ENCODE peak calls at places on chromosomes 11 and 22, in five cellular contexts. R is BE2C, A is right lobe of liver, H is tibial nerve, N is A549. Q is an unnamed sample.

GRCh38 chr22:47193606-47194316 is 431.3 kb downstream of the TBC1D22A start:
- DNase-seq in H (peak; percentile 6), N (no peak), A (no peak), R (no peak), Q (no peak)

GRCh38 chr11:124751391-124751740 is 689 bp downstream of the VSIG2 start:
- DNase-seq in H (no peak), A (no peak), R (no peak), N (no peak), Q (no peak)

GRCh38 chr11:27358306-27358705 is 4.7 kb downstream of the CCDC34 start:
- DNase-seq in N (no peak), R (no peak), H (no peak), A (no peak), Q (no peak)

GRCh38 chr11:106208795-106209194 is 131.3 kb downstream of the AASDHPPT start:
- DNase-seq in A (no peak), N (no peak), R (peak; percentile 14), H (no peak), Q (no peak)

GRCh38 chr22:45008853-45009751 is 703 bp downstream of the PHF21B start:
- DNase-seq in R (peak; percentile 39), H (no peak), A (no peak), N (peak; percentile 14), Q (peak; percentile 53)

GRCh38 chr11:7512525-7513209 is 1.1 kb upstream of the PPFIBP2 start:
- DNase-seq in H (peak; percentile 61), R (peak; percentile 15), A (peak; percentile 72), N (no peak), Q (peak; percentile 38)

GRCh38 chr11:35030716-35031213 is 108.2 kb upstream of the CD44 start:
- DNase-seq in R (no peak), H (no peak), N (peak; percentile 77), A (no peak), Q (no peak)

GRCh38 chr22:37517826-37518450 is 1.3 kb downstream of the CARD10 start:
- DNase-seq in A (no peak), R (no peak), H (no peak), N (no peak), Q (no peak)

GRCh38 chr11:68211546-68211945 is 1.6 kb downstream of the KMT5B start:
- DNase-seq in A (peak; percentile 45), R (no peak), H (no peak), N (no peak), Q (no peak)

GRCh38 chr22:46025973-46026906 is 49.3 kb upstream of the WNT7B start:
- DNase-seq in N (no peak), R (no peak), H (peak; percentile 7), A (peak; percentile 35), Q (no peak)

GRCh38 chr11:3920148-3920852 is 64.8 kb downstream of the STIM1 start:
- DNase-seq in A (no peak), N (no peak), R (no peak), H (peak; percentile 47), Q (no peak)

GRCh38 chr11:23865341-23865975 is 631.4 kb upstream of the LUZP2 start:
- DNase-seq in A (no peak), N (no peak), R (no peak), H (no peak), Q (no peak)

GRCh38 chr22:49324527-49325491 is 502.9 kb downstream of the BRD1 start:
- DNase-seq in R (no peak), N (no peak), A (peak; percentile 19), H (no peak), Q (no peak)

GRCh38 chr11:10303558-10304363 is 1.1 kb upstream of the ADM start:
- DNase-seq in A (peak; percentile 65), N (peak; percentile 55), R (no peak), H (no peak), Q (peak; percentile 22)

GRCh38 chr22:41260871-41261270 is 20.1 kb upstream of the CHADL start:
- DNase-seq in H (no peak), R (no peak), N (no peak), A (no peak), Q (no peak)

GRCh38 chr22:19285831-19286230 is 5.7 kb downstream of the CLTCL1 start:
- DNase-seq in H (no peak), A (no peak), N (no peak), R (no peak), Q (no peak)

GRCh38 chr11:119726585-119727522 is 2.1 kb downstream of the NECTIN1 start:
- DNase-seq in N (no peak), A (no peak), H (no peak), R (no peak), Q (no peak)

GRCh38 chr11:120329556-120329955 is 4.5 kb downstream of the TLCD5 start:
- DNase-seq in N (no peak), A (no peak), H (no peak), R (no peak), Q (no peak)

GRCh38 chr22:30556388-30556787 is 9.8 kb upstream of the SEC14L6 start:
- DNase-seq in R (no peak), A (no peak), N (no peak), H (no peak), Q (no peak)

GRCh38 chr11:126965331-126965730 is 35.2 kb downstream of the KIRREL3 start:
- DNase-seq in H (no peak), N (no peak), A (no peak), R (no peak), Q (no peak)

GRCh38 chr11:126968915-126969314 is 31.7 kb downstream of the KIRREL3 start:
- DNase-seq in A (no peak), N (no peak), H (no peak), R (no peak), Q (no peak)

GRCh38 chr11:126973051-126973450 is 27.5 kb downstream of the KIRREL3 start:
- DNase-seq in R (no peak), A (no peak), H (no peak), N (no peak), Q (no peak)

GRCh38 chr11:126971305-126971704 is 29.3 kb downstream of the KIRREL3 start:
- DNase-seq in A (no peak), H (no peak), N (no peak), R (no peak), Q (no peak)

DNA sequence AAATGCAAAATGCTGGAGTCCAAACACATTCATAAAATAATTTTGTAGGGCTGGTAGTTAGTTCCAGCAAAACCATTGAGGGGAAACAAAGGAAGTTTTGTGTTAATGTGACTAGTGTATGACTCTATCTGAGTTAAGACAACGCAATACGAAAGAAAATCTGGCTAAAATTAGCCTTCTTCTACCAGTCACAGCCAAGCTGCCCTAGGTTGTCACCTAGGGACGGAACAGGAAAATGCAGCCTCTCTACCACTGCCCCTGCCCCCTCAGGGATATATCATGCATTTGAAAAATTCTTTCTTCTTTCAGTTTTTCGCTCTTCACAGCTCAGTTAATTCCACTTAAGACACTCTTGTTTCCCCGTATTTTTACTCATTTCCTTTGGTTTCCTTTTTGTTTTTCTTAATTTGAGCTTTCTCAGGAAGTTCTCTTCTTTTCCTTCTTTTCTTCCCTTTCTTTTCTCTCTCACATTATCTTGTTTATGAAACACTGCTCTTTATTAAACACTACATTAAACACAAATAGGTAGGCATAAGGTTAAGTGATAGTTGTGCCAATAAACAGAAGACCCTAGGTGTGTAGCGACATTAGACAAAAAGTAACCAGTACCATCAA is 30.6 kb downstream of the KIRREL3 start:
- DNase-seq in A (no peak), H (no peak), R (peak; percentile 22), N (no peak), Q (peak; percentile 18)
- TF ChIP-seq CTCF in A (peak; percentile 40), H (peak; percentile 25), R (peak; percentile 65), N (peak; percentile 31), Q (peak; percentile 66)

GRCh38 chr22:50360578-50360977 is 17.5 kb downstream of the PPP6R2 start:
- DNase-seq in A (peak; percentile 75), N (no peak), H (no peak), R (no peak), Q (no peak)

GRCh38 chr22:50361222-50361621 is 18.1 kb downstream of the PPP6R2 start:
- DNase-seq in A (no peak), H (no peak), N (no peak), R (no peak), Q (no peak)

GRCh38 chr22:50361688-50362087 is 18.6 kb downstream of the PPP6R2 start:
- DNase-seq in A (no peak), N (no peak), R (no peak), H (no peak), Q (no peak)

GRCh38 chr22:50357756-50358155 is 14.6 kb downstream of the PPP6R2 start:
- DNase-seq in H (no peak), A (no peak), N (no peak), R (no peak), Q (no peak)

GRCh38 chr22:50363411-50364194 is 20.5 kb downstream of the PPP6R2 start:
- DNase-seq in H (no peak), N (no peak), R (no peak), A (no peak), Q (no peak)
- TF ChIP-seq CTCF in H (no peak), N (no peak), R (no peak), A (no peak), Q (no peak)

DNA sequence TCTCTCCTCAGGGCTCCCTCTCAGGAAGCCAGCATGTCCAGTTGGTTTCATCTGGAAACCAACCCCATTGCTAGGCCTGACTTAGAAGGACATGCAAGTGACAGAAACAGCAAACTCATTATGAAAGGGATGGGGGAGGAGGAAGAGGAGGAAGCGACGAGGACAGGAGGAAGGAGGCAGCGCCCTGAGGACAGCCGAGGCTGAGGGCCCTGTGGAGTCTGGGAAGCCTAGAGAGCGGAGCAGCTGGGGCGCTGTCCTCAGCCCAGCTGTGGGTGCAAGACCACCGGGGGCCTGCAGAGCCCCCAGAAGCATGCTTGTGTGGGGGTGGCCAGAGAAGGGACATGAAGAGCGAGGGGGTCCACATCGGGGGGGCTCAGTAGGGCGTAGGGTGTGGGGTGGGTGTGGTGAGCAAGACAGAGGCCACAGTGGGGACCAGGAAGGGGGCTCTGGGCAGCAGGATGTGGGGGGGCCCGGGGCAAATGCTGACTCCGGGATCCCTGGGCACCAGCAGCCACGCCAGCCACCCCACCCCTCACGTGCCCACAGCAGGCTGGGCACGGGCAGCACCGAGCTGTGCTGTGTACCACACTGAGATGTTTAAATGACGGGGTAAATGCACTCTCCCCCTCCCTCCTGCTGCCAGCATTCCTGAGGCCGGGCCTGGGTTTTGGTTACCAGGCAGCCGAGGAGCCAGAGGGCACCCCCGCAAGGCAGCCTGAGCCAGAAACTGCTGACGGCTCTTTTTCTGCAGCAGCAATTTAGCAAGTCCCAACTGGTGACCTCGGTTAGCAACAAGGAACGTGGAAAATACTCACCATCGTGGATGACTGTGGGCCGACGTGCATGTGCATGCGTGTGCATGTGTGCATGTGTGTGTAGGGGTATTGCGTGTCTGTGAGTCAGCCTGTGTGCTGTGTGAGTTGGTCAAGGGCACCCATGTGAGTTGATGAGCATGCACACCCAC is 82.7 kb upstream of the LINC01488 start:
- DNase-seq in H (no peak), R (no peak), A (no peak), N (no peak), Q (peak; percentile 36)
- TF ChIP-seq CTCF in H (no peak), R (no peak), A (no peak), N (no peak), Q (no peak)

DNA sequence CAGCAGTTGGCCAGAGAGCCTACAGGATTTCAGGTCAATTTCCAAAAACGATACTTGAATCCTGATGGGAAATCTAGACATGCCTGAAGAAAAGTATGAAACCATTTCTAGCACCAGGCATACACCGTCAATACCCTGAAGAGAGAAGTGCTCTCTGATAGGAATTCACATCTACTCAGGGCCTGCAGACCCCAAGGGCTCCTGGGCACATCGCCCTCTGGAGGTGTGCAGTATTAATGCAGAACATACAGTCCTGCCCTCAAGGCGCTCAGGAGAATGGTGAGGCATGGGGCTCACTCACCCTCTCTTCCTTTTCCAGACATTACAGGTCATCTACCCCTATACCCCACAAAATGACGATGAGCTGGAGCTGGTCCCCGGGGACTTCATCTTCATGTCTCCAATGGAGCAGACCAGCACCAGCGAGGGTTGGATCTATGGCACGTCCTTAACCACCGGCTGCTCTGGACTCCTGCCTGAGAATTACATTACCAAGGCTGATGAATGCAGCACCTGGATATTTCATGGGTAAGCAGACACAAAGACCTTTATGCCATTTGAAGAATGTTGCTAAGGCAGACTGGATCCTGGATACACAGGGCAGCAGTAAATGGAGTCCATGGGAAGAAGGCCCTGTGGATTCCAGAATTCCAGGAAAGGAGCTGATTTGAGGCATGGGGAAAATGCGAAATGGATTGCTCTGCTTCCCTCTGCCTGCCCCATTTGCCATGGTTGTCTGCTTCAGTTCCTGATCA is 49.3 kb upstream of the CRTAM start:
- DNase-seq in R (no peak), A (no peak), H (no peak), N (no peak), Q (no peak)
- TF ChIP-seq CTCF in R (peak; percentile 13), A (no peak), H (no peak), N (peak; percentile 30), Q (no peak)